ENCODE peak calls at places on chromosome 14, in seven cellular contexts. W is tibial nerve, B is fibroblast of pulmonary artery, J is frontal cortex, K is MCF 10A, F is HuH-7.5, S is AG09309. U is an unnamed sample.

GRCh38 chr14:105854600-105855245 is 328.3 kb downstream of the TMEM121 start:
- DNase-seq in W (no peak), B (no peak), J (no peak), K (no peak), F (no peak), S (no peak), U (no peak)

GRCh38 chr14:33990790-33991189 is 39.9 kb upstream of the EGLN3 start:
- DNase-seq in W (no peak), B (no peak), J (no peak), K (no peak), F (no peak), S (no peak), U (no peak)

GRCh38 chr14:105386581-105387529 is 11.5 kb upstream of the TEX22 start:
- DNase-seq in W (no peak), B (no peak), J (no peak), K (no peak), F (no peak), S (no peak), U (no peak)

GRCh38 chr14:42556551-42556950 is 949.9 kb downstream of the LRFN5 start:
- DNase-seq in W (no peak), B (no peak), J (no peak), K (no peak), F (no peak), S (no peak), U (no peak)

GRCh38 chr14:24297190-24297964 is 2.2 kb downstream of the DHRS1 start:
- DNase-seq in W (no peak), B (no peak), J (no peak), K (peak), F (no peak), S (no peak), U (peak)

GRCh38 chr14:33660248-33660647 is 290.6 kb downstream of the EGLN3 start:
- DNase-seq in W (no peak), B (no peak), J (no peak), K (no peak), F (no peak), S (no peak), U (no peak)

GRCh38 chr14:46008348-46008747 is 643.2 kb downstream of the RPL10L start:
- DNase-seq in W (no peak), B (no peak), J (no peak), K (no peak), F (no peak), S (no peak), U (no peak)

GRCh38 chr14:69945905-69946304 is 66.7 kb downstream of the SMOC1 start:
- DNase-seq in W (no peak), B (no peak), J (no peak), K (peak), F (no peak), S (no peak), U (peak)

GRCh38 chr14:102601378-102601925 is 9.0 kb downstream of the RCOR1 start:
- DNase-seq in W (no peak), B (no peak), J (no peak), K (no peak), F (no peak), S (no peak), U (no peak)

U was measured in choroid plexus epithelial cell.